ENCODE peak calls at places on chromosomes 2 and 18, in six cellular contexts. One of them, this sample, is unnamed.

GRCh38 chr2:24304098-24304497 is 56.2 kb downstream of the ITSN2 start:
- DNase-seq in cerebellar nuclear complex: no peak
- DNase-seq in HS-5: peak
- DNase-seq in amniotic stem cell: no peak
- DNase-seq in NCI-H1930: no peak
- DNase-seq in sciatic nerve: peak
- DNase-seq in this sample: no peak

GRCh38 chr2:48452108-48452507 is 77.8 kb upstream of the STON1 start:
- DNase-seq in cerebellar nuclear complex: no peak
- DNase-seq in HS-5: no peak
- DNase-seq in amniotic stem cell: no peak
- DNase-seq in NCI-H1930: peak
- DNase-seq in sciatic nerve: no peak
- DNase-seq in this sample: peak

GRCh38 chr2:241561811-241562210 is 3.3 kb downstream of the BOK start:
- DNase-seq in cerebellar nuclear complex: no peak
- DNase-seq in HS-5: no peak
- DNase-seq in amniotic stem cell: peak
- DNase-seq in NCI-H1930: no peak
- DNase-seq in sciatic nerve: peak
- DNase-seq in this sample: no peak

GRCh38 chr2:241636182-241636982 is 576 bp downstream of the THAP4 start:
- DNase-seq in cerebellar nuclear complex: no peak
- DNase-seq in HS-5: no peak
- DNase-seq in amniotic stem cell: no peak
- DNase-seq in NCI-H1930: no peak
- DNase-seq in sciatic nerve: no peak
- DNase-seq in this sample: no peak

GRCh38 chr2:152336854-152337510 is 2.0 kb downstream of the FMNL2 start:
- DNase-seq in cerebellar nuclear complex: no peak
- DNase-seq in HS-5: no peak
- DNase-seq in amniotic stem cell: no peak
- DNase-seq in NCI-H1930: no peak
- DNase-seq in sciatic nerve: no peak
- DNase-seq in this sample: no peak

GRCh38 chr2:112800881-112801583 is 16.7 kb upstream of the IL1A start:
- DNase-seq in cerebellar nuclear complex: no peak
- DNase-seq in HS-5: no peak
- DNase-seq in amniotic stem cell: no peak
- DNase-seq in NCI-H1930: no peak
- DNase-seq in sciatic nerve: no peak
- DNase-seq in this sample: no peak

GRCh38 chr2:29663266-29663665 is 258.1 kb downstream of the ALK start:
- DNase-seq in cerebellar nuclear complex: no peak
- DNase-seq in HS-5: peak
- DNase-seq in amniotic stem cell: no peak
- DNase-seq in NCI-H1930: no peak
- DNase-seq in sciatic nerve: no peak
- DNase-seq in this sample: no peak

GRCh38 chr18:5519448-5520362 is 24.1 kb downstream of the EPB41L3 start:
- DNase-seq in cerebellar nuclear complex: peak
- DNase-seq in HS-5: no peak
- DNase-seq in amniotic stem cell: no peak
- DNase-seq in NCI-H1930: no peak
- DNase-seq in sciatic nerve: no peak
- DNase-seq in this sample: no peak

GRCh38 chr2:229057997-229058553 is 213.0 kb downstream of the PID1 start:
- DNase-seq in cerebellar nuclear complex: no peak
- DNase-seq in HS-5: no peak
- DNase-seq in amniotic stem cell: no peak
- DNase-seq in NCI-H1930: no peak
- DNase-seq in sciatic nerve: no peak
- DNase-seq in this sample: no peak

GRCh38 chr2:126413079-126413478 is 242.9 kb upstream of the GYPC start:
- DNase-seq in cerebellar nuclear complex: no peak
- DNase-seq in HS-5: no peak
- DNase-seq in amniotic stem cell: no peak
- DNase-seq in NCI-H1930: no peak
- DNase-seq in sciatic nerve: no peak
- DNase-seq in this sample: no peak

GRCh38 chr2:163553601-163554000 is 182.2 kb downstream of the FIGN start:
- DNase-seq in cerebellar nuclear complex: no peak
- DNase-seq in HS-5: no peak
- DNase-seq in amniotic stem cell: no peak
- DNase-seq in NCI-H1930: no peak
- DNase-seq in sciatic nerve: no peak
- DNase-seq in this sample: no peak

GRCh38 chr2:28311660-28312249 is 80.9 kb upstream of the FOSL2 start:
- DNase-seq in cerebellar nuclear complex: no peak
- DNase-seq in HS-5: no peak
- DNase-seq in amniotic stem cell: no peak
- DNase-seq in NCI-H1930: no peak
- DNase-seq in sciatic nerve: no peak
- DNase-seq in this sample: no peak

GRCh38 chr2:239528883-239529282 is 128.1 kb upstream of the HDAC4 start:
- DNase-seq in cerebellar nuclear complex: no peak
- DNase-seq in HS-5: no peak
- DNase-seq in amniotic stem cell: no peak
- DNase-seq in NCI-H1930: no peak
- DNase-seq in sciatic nerve: no peak
- DNase-seq in this sample: no peak

GRCh38 chr2:178241852-178242551 is 47.7 kb downstream of the OSBPL6 start:
- DNase-seq in cerebellar nuclear complex: peak
- DNase-seq in HS-5: peak
- DNase-seq in amniotic stem cell: peak
- DNase-seq in NCI-H1930: no peak
- DNase-seq in sciatic nerve: peak
- DNase-seq in this sample: peak

GRCh38 chr18:34001376-34001775 is 223.3 kb downstream of the NOL4 start:
- DNase-seq in cerebellar nuclear complex: no peak
- DNase-seq in HS-5: no peak
- DNase-seq in amniotic stem cell: no peak
- DNase-seq in NCI-H1930: no peak
- DNase-seq in sciatic nerve: no peak
- DNase-seq in this sample: no peak

GRCh38 chr18:35376742-35377695 is at the start of gene ZNF396:
- DNase-seq in cerebellar nuclear complex: no peak
- DNase-seq in HS-5: no peak
- DNase-seq in amniotic stem cell: no peak
- DNase-seq in NCI-H1930: peak
- DNase-seq in sciatic nerve: peak
- DNase-seq in this sample: peak

GRCh38 chr2:162318280-162319222 is at the start of gene IFIH1:
- DNase-seq in cerebellar nuclear complex: no peak
- DNase-seq in HS-5: peak
- DNase-seq in amniotic stem cell: peak
- DNase-seq in NCI-H1930: peak
- DNase-seq in sciatic nerve: peak
- DNase-seq in this sample: no peak

GRCh38 chr2:240599141-240599583 is 12.6 kb downstream of the CAPN10 start:
- DNase-seq in cerebellar nuclear complex: no peak
- DNase-seq in HS-5: no peak
- DNase-seq in amniotic stem cell: no peak
- DNase-seq in NCI-H1930: no peak
- DNase-seq in sciatic nerve: peak
- DNase-seq in this sample: no peak

GRCh38 chr2:200129756-200130462 is 174.5 kb downstream of the MAIP1 start:
- DNase-seq in cerebellar nuclear complex: no peak
- DNase-seq in HS-5: no peak
- DNase-seq in amniotic stem cell: no peak
- DNase-seq in NCI-H1930: no peak
- DNase-seq in sciatic nerve: no peak
- DNase-seq in this sample: no peak